ENCODE peak calls at places on chromosomes 1 and 21, in five cellular contexts. V is testis; R is Caco-2; L is pancreas; W is CD8-positive, alpha-beta T cell. I is an unnamed sample.

GRCh38 chr1:167938083-167938482 is 1.2 kb upstream of the MPC2 start:
- DNase-seq in V (no peak), R (no peak), L (no peak), W (no peak), I (no peak)

GRCh38 chr1:158506369-158506987 is 34.5 kb downstream of the OR10R2 start:
- DNase-seq in V (peak), R (peak), L (no peak), W (peak), I (peak)

GRCh38 chr21:19198801-19199200 is 795.2 kb upstream of the TMPRSS15 start:
- DNase-seq in V (no peak), R (no peak), L (no peak), W (no peak), I (no peak)

GRCh38 chr1:70674981-70675685 is 264.1 kb downstream of the CTH start:
- DNase-seq in V (no peak), R (no peak), L (no peak), W (no peak), I (no peak)

GRCh38 chr1:22749919-22750670 is 39.5 kb downstream of the EPHB2 start:
- DNase-seq in V (no peak), R (peak), L (peak), W (no peak), I (peak)

GRCh38 chr1:187682112-187682511 is 853.4 kb downstream of the PLA2G4A start:
- DNase-seq in V (no peak), R (no peak), L (no peak), W (no peak), I (no peak)

GRCh38 chr21:34330055-34330454 is 33.8 kb upstream of the KCNE2 start:
- DNase-seq in V (no peak), R (no peak), L (no peak), W (no peak), I (no peak)

GRCh38 chr1:70364439-70364838 is 9.9 kb upstream of the ANKRD13C start:
- DNase-seq in V (no peak), R (no peak), L (no peak), W (no peak), I (no peak)

GRCh38 chr1:115144176-115144575 is 54.9 kb upstream of the TSPAN2 start:
- DNase-seq in V (no peak), R (no peak), L (no peak), W (no peak), I (no peak)

GRCh38 chr1:117077267-117077666 is 17.1 kb downstream of the TTF2 start:
- DNase-seq in V (no peak), R (no peak), L (no peak), W (peak), I (peak)

GRCh38 chr1:157110003-157110402 is 10.4 kb upstream of the ETV3L start:
- DNase-seq in V (no peak), R (no peak), L (no peak), W (no peak), I (no peak)

GRCh38 chr1:18819211-18819610 is 40.2 kb downstream of the TAS1R2 start:
- DNase-seq in V (no peak), R (no peak), L (no peak), W (no peak), I (no peak)

GRCh38 chr1:2248854-2249558 is 20.9 kb downstream of the SKI start:
- DNase-seq in V (no peak), R (no peak), L (no peak), W (no peak), I (no peak)

GRCh38 chr1:109793486-109794318 is 30.0 kb upstream of the EPS8L3 start:
- DNase-seq in V (peak), R (no peak), L (peak), W (peak), I (peak)

GRCh38 chr1:69172003-69173000 is 395.4 kb upstream of the LRRC7 start:
- DNase-seq in V (no peak), R (no peak), L (no peak), W (no peak), I (peak)

GRCh38 chr21:36643374-36644250 is 55.3 kb upstream of the SIM2 start:
- DNase-seq in V (no peak), R (no peak), L (no peak), W (no peak), I (peak)

GRCh38 chr1:59699227-59699847 is 115.4 kb upstream of the HOOK1 start:
- DNase-seq in V (no peak), R (peak), L (no peak), W (no peak), I (peak)

GRCh38 chr1:205775015-205775716 is at the start of gene RAB29:
- DNase-seq in V (peak), R (peak), L (peak), W (peak), I (peak)

GRCh38 chr1:201531551-201532425 is 7.1 kb upstream of the NAV1 start:
- DNase-seq in V (no peak), R (no peak), L (peak), W (no peak), I (no peak)

GRCh38 chr1:169931795-169932195 is 38.1 kb upstream of the SCYL3 start:
- DNase-seq in V (no peak), R (no peak), L (no peak), W (no peak), I (peak)

GRCh38 chr1:14242145-14242544 is 356.3 kb upstream of the KAZN start:
- DNase-seq in V (no peak), R (no peak), L (no peak), W (no peak), I (no peak)

GRCh38 chr1:42756956-42757891 is 9.6 kb downstream of the P3H1 start:
- DNase-seq in V (no peak), R (peak), L (no peak), W (no peak), I (peak)

GRCh38 chr1:52140633-52141512 is 1.0 kb upstream of the ZFYVE9 start:
- DNase-seq in V (no peak), R (no peak), L (no peak), W (no peak), I (peak)

GRCh38 chr1:19074361-19074901 is 118.0 kb upstream of the IFFO2 start:
- DNase-seq in V (no peak), R (no peak), L (no peak), W (peak), I (no peak)

GRCh38 chr1:227447531-227447990 is 115.8 kb upstream of the ZNF678 start:
- DNase-seq in V (peak), R (no peak), L (peak), W (no peak), I (no peak)
- TF ChIP-seq CTCF in V (peak), R (no peak), L (peak), W (no peak), I (peak)

GRCh38 chr1:5974631-5975030 is 17.6 kb downstream of the NPHP4 start:
- DNase-seq in V (no peak), R (no peak), L (no peak), W (no peak), I (no peak)

GRCh38 chr1:5973771-5974170 is 18.5 kb downstream of the NPHP4 start:
- DNase-seq in V (no peak), R (no peak), L (no peak), W (no peak), I (peak)

GRCh38 chr1:5976231-5976630 is 16.0 kb downstream of the NPHP4 start:
- DNase-seq in V (no peak), R (no peak), L (no peak), W (no peak), I (no peak)

GRCh38 chr1:5976726-5977493 is 15.3 kb downstream of the NPHP4 start:
- DNase-seq in V (no peak), R (no peak), L (no peak), W (no peak), I (no peak)

GRCh38 chr1:5975133-5975880 is 16.9 kb downstream of the NPHP4 start:
- DNase-seq in V (peak), R (peak), L (peak), W (peak), I (peak)
- H3K4me3 ChIP-seq in V (no peak), R (no peak), L (no peak), W (no peak), I (no peak)

GRCh38 chr1:245860681-245861552 is 646.2 kb downstream of the SMYD3 start:
- DNase-seq in V (no peak), R (no peak), L (no peak), W (no peak), I (peak)
- TF ChIP-seq CTCF in V (no peak), R (no peak), L (no peak), W (no peak), I (peak)

DNA sequence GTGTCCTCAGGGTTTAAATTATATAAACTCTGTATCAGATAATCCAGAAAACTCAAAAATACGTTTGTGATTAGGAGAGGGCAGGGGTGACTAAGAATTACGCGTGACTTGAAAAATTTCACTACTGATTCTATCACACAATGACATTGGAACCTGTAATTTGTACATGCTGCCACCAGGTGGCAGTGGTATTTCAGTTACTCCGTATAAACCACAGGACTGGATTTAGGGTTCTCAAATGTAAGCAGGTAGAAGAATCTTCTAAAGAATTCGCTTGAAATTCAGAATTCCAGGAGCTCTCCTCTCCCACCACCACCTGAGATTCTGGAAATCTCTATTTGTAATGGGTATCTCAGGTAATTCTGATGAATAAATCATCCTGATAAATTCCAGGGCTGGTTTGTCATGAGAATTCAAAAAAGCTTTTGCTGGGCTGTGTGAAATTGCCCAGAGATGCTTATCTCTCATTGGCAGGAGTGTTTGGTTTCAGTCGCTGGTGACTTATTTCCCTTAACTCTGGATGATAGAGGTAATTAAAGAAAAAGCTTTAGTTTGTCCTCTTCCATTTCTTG is 1.7 kb upstream of the KRTAP7-1 start:
- DNase-seq in V (peak), R (peak), L (no peak), W (peak), I (peak)
- H3K4me3 ChIP-seq in V (no peak), R (no peak), L (no peak), W (no peak), I (no peak)

GRCh38 chr1:38613996-38614395 is 245.6 kb downstream of the RRAGC start:
- DNase-seq in V (no peak), R (no peak), L (no peak), W (no peak), I (no peak)
- TF ChIP-seq CTCF in V (no peak), R (no peak), L (no peak), W (no peak), I (no peak)

GRCh38 chr1:227560814-227561213 is 2.5 kb upstream of the ZNF678 start:
- DNase-seq in V (no peak), R (no peak), L (no peak), W (no peak), I (no peak)
- H3K4me3 ChIP-seq in V (peak), R (no peak), L (no peak), W (no peak), I (peak)